ENCODE peak calls at places on chromosomes 4 and X, in five cellular contexts. W, T, Q, L and E are unnamed samples.

GRCh38 chrX:64093761-64094160 is 111.7 kb downstream of the AMER1 start:
- DNase-seq in T (peak), W (peak), Q (no peak), L (no peak), E (no peak)

GRCh38 chr4:167196386-167196785 is 37.9 kb downstream of the SPOCK3 start:
- DNase-seq in W (no peak), Q (no peak), T (peak), L (no peak), E (no peak)

GRCh38 chrX:137031517-137032377 is 2.0 kb downstream of the GPR101 start:
- DNase-seq in Q (peak), T (peak), L (no peak), W (peak), E (no peak)

GRCh38 chrX:42615161-42615563 is 162.8 kb downstream of the PPP1R2C start:
- DNase-seq in Q (peak), W (peak), L (no peak), T (peak), E (no peak)

GRCh38 chr4:56728512-56728911 is 47.4 kb upstream of the HOPX start:
- DNase-seq in L (peak), Q (peak), W (peak), T (peak), E (no peak)

GRCh38 chr4:46836584-46836983 is 72.5 kb downstream of the COX7B2 start:
- DNase-seq in W (no peak), Q (no peak), L (no peak), T (no peak), E (no peak)

GRCh38 chr4:139642364-139642763 is 23.3 kb upstream of the MGST2 start:
- DNase-seq in W (no peak), T (peak), L (no peak), Q (no peak), E (no peak)

GRCh38 chr4:183659919-183660318 is 826 bp downstream of the TRAPPC11 start:
- DNase-seq in L (no peak), T (peak), Q (peak), W (peak), E (no peak)

GRCh38 chr4:8769645-8770517 is 101.8 kb downstream of the HMX1 start:
- DNase-seq in W (no peak), Q (no peak), L (peak), T (no peak), E (peak)

GRCh38 chrX:149877636-149878035 is 3.3 kb upstream of the MAGEA8 start:
- DNase-seq in Q (no peak), T (peak), L (no peak), W (peak), E (no peak)

GRCh38 chrX:43349363-43349762 is 306.7 kb upstream of the MAOA start:
- DNase-seq in T (peak), L (no peak), W (peak), Q (peak), E (no peak)

GRCh38 chr4:1721666-1722550 is 587 bp downstream of the TACC3 start:
- DNase-seq in T (no peak), Q (no peak), W (no peak), L (peak), E (peak)

GRCh38 chrX:46433892-46434291 is 111.3 kb downstream of the ZNF674 start:
- DNase-seq in W (peak), L (no peak), Q (no peak), T (peak), E (no peak)

GRCh38 chr4:141425124-141425523 is 204.4 kb downstream of the ZNF330 start:
- DNase-seq in T (peak), L (no peak), W (no peak), Q (no peak), E (no peak)

GRCh38 chr4:70705856-70706461 is 15.8 kb upstream of the RUFY3 start:
- DNase-seq in Q (no peak), L (no peak), T (no peak), W (no peak), E (no peak)

GRCh38 chr4:139241086-139241783 is 38.8 kb downstream of the MGARP start:
- DNase-seq in L (no peak), W (no peak), Q (no peak), T (no peak), E (no peak)

GRCh38 chrX:2267890-2268289 is 232.9 kb downstream of the DHRSX start:
- DNase-seq in L (no peak), T (no peak), Q (no peak), W (no peak), E (peak)

GRCh38 chr4:158163941-158164665 is 8.7 kb downstream of the GASK1B start:
- DNase-seq in L (no peak), W (no peak), T (peak), Q (no peak), E (no peak)

GRCh38 chr4:105092356-105092755 is 54.3 kb upstream of the TET2 start:
- DNase-seq in Q (peak), T (peak), W (peak), L (no peak), E (no peak)

GRCh38 chrX:12771445-12772069 is 19.7 kb upstream of the PRPS2 start:
- DNase-seq in W (peak), T (peak), Q (peak), L (no peak), E (no peak)

GRCh38 chr4:185082549-185082948 is 60.5 kb upstream of the SLC25A4 start:
- DNase-seq in Q (no peak), W (peak), T (peak), L (no peak), E (no peak)

GRCh38 chr4:158444621-158445020 is 77.1 kb upstream of the RXFP1 start:
- DNase-seq in Q (no peak), T (peak), L (no peak), W (no peak), E (no peak)

GRCh38 chr4:75432683-75433082 is 81.5 kb downstream of the RCHY1 start:
- DNase-seq in W (peak), T (peak), Q (peak), L (no peak), E (no peak)

GRCh38 chr4:16227462-16227868 is 1.2 kb upstream of the TAPT1 start:
- DNase-seq in T (peak), Q (peak), W (peak), L (peak), E (no peak)

GRCh38 chrX:105515561-105515960 is 295.1 kb upstream of the TEX13A start:
- DNase-seq in W (no peak), L (no peak), Q (no peak), T (no peak), E (no peak)

GRCh38 chrX:20378291-20378920 is 111.7 kb upstream of the RPS6KA3 start:
- DNase-seq in W (no peak), Q (peak), T (no peak), L (no peak), E (no peak)

GRCh38 chrX:47573334-47574095 is 8.7 kb upstream of the TIMP1 start:
- DNase-seq in T (peak), W (no peak), Q (peak), L (peak), E (no peak)

GRCh38 chr4:20026456-20026855 is 225.2 kb upstream of the SLIT2 start:
- DNase-seq in T (peak), Q (no peak), W (no peak), L (no peak), E (no peak)

GRCh38 chr4:157358851-157359250 is 138.3 kb downstream of the GRIA2 start:
- DNase-seq in L (no peak), T (no peak), W (no peak), Q (no peak), E (no peak)

GRCh38 chr4:86586160-86586572 is 7.9 kb upstream of the PTPN13 start:
- DNase-seq in W (no peak), T (peak), Q (no peak), L (no peak), E (no peak)

GRCh38 chr4:71472946-71473345 is 134.1 kb downstream of the SLC4A4 start:
- DNase-seq in W (no peak), T (peak), L (no peak), Q (no peak), E (no peak)

GRCh38 chr4:157727163-157727562 is 445.7 kb downstream of the GASK1B start:
- DNase-seq in T (peak), W (no peak), Q (no peak), L (no peak), E (no peak)

GRCh38 chrX:134568617-134569016 is 89.7 kb downstream of the PLAC1 start:
- DNase-seq in W (no peak), Q (no peak), L (no peak), T (no peak), E (no peak)

GRCh38 chr4:2390780-2391490 is 27.5 kb downstream of the ZFYVE28 start:
- DNase-seq in T (no peak), W (no peak), L (no peak), Q (no peak), E (no peak)

GRCh38 chr4:139919513-139919912 is 234.5 kb downstream of the MAML3 start:
- DNase-seq in T (peak), W (no peak), Q (no peak), L (no peak), E (no peak)

GRCh38 chr4:39526283-39526682 is 956 bp downstream of the UGDH start:
- DNase-seq in L (no peak), W (no peak), T (no peak), Q (no peak), E (no peak)

GRCh38 chrX:39652336-39652735 is 445.4 kb downstream of the BCOR start:
- DNase-seq in L (no peak), W (peak), Q (no peak), T (peak), E (no peak)

GRCh38 chrX:10190367-10190766 is 33.6 kb downstream of the CLCN4 start:
- DNase-seq in L (no peak), Q (peak), T (peak), W (peak), E (no peak)

GRCh38 chrX:109716431-109717028 is 16.5 kb downstream of the ACSL4 start:
- DNase-seq in T (peak), Q (no peak), L (no peak), W (no peak), E (no peak)

GRCh38 chr4:176964116-176964691 is 171.5 kb upstream of the VEGFC start:
- DNase-seq in Q (no peak), L (no peak), W (peak), T (no peak), E (no peak)
- TF ChIP-seq CTCF in Q (no peak), L (no peak), W (peak), T (peak), E (peak)

GRCh38 chr4:72496119-72496518 is 72.9 kb downstream of the ADAMTS3 start:
- DNase-seq in T (no peak), Q (no peak), W (no peak), L (no peak), E (no peak)
- TF ChIP-seq CTCF in T (no peak), Q (peak), W (no peak), L (no peak), E (peak)

DNA sequence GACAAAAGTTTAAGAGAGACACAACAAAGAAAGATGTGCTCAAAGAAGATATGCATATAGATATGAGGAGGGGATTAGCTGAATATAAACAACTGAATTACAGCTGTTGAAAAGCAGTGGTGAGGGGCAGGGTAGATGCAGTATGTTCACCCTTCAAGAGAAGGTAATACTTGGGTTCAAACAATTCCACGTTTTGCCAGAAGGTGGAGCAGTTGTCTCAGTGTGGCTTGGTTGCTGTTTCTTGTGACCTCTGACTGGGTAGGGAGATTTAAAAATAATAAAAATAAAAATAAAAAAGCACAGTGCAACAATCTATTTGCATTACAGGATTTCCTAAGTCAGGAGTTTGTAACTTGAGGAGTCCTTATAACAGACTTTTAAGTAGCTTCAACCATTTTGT is 23.3 kb downstream of the PHOX2B start:
- DNase-seq in T (no peak), W (no peak), L (no peak), Q (no peak), E (no peak)
- TF ChIP-seq CTCF in T (peak), W (peak), L (no peak), Q (peak), E (peak)

GRCh38 chrX:115565888-115566287 is 4.9 kb downstream of the PLS3 start:
- DNase-seq in T (no peak), W (no peak), Q (no peak), L (no peak), E (no peak)
- TF ChIP-seq CTCF in T (no peak), W (no peak), Q (no peak), L (no peak), E (no peak)

DNA sequence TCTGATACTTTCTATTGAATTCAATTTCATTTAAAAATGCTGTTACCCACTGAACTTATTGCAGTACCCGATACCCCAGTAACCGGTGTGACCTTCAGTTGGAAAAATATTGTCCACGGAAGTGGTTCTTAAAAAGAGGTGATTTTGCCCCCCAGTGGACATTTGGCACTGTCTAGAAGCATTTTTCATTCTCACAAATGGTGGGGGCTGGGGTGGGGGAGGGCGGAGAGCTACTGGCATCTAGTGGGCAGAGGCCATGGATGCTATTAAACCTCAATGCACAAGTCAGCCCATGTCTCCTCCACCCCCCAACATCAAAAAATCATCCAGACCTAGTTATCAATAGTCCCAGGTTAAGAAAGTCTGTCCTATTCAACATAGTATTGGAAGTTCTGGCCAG is 19.6 kb upstream of the CHM start:
- DNase-seq in T (no peak), Q (no peak), L (no peak), W (peak), E (no peak)
- TF ChIP-seq CTCF in T (no peak), Q (no peak), L (no peak), W (peak), E (peak)